ENCODE peak calls at places on chromosomes 6 and 20, in eight cellular contexts. A, W, G, R, N, M, I and Z are unnamed samples.
A peak's percentile ranks its signal among the peaks of the same experiment; 100 is the strongest.

GRCh38 chr6:119627908-119628669 is 278.5 kb upstream of the MAN1A1 start:
- DNase-seq in A (peak; percentile 75), W (peak; percentile 49), G (peak; percentile 59), R (no peak), N (no peak), M (no peak), I (no peak), Z (no peak)

GRCh38 chr6:152316024-152316423 is 321.1 kb downstream of the SYNE1 start:
- DNase-seq in A (peak; percentile 77), W (peak; percentile 93), G (no peak), R (no peak), N (no peak), M (peak; percentile 9), I (no peak), Z (peak; percentile 69)

GRCh38 chr6:12339808-12340487 is 49.8 kb downstream of the EDN1 start:
- DNase-seq in A (no peak), W (no peak), G (no peak), R (no peak), N (no peak), M (peak; percentile 27), I (no peak), Z (no peak)

GRCh38 chr6:169556758-169557505 is 144.9 kb downstream of the WDR27 start:
- DNase-seq in A (no peak), W (no peak), G (no peak), R (no peak), N (no peak), M (no peak), I (no peak), Z (no peak)

GRCh38 chr6:107230448-107230847 is 115.1 kb upstream of the BEND3 start:
- DNase-seq in A (no peak), W (no peak), G (no peak), R (no peak), N (no peak), M (no peak), I (no peak), Z (no peak)

GRCh38 chr6:161186173-161186769 is 87.6 kb downstream of the AGPAT4 start:
- DNase-seq in A (peak; percentile 98), W (peak; percentile 90), G (peak; percentile 32), R (no peak), N (peak; percentile 31), M (peak; percentile 96), I (no peak), Z (peak; percentile 65)

GRCh38 chr6:8375916-8376315 is 59.4 kb downstream of the SLC35B3 start:
- DNase-seq in A (no peak), W (no peak), G (no peak), R (no peak), N (no peak), M (no peak), I (no peak), Z (no peak)

GRCh38 chr6:6851059-6851658 is 256.6 kb upstream of the RREB1 start:
- DNase-seq in A (peak; percentile 99), W (peak; percentile 97), G (no peak), R (no peak), N (no peak), M (peak; percentile 93), I (no peak), Z (no peak)

GRCh38 chr6:11273406-11274065 is 41.1 kb upstream of the NEDD9 start:
- DNase-seq in A (no peak), W (no peak), G (no peak), R (no peak), N (no peak), M (no peak), I (no peak), Z (no peak)

GRCh38 chr20:62143118-62143975 is at the start of the genes PSMA7 and SS18L1:
- DNase-seq in A (peak; percentile 76), W (peak; percentile 80), G (no peak), R (no peak), N (peak; percentile 94), M (peak; percentile 100), I (peak; percentile 87), Z (peak; percentile 78)

GRCh38 chr6:105357147-105357546 is 45.7 kb downstream of the PREP start:
- DNase-seq in A (no peak), W (no peak), G (no peak), R (no peak), N (no peak), M (no peak), I (no peak), Z (no peak)

GRCh38 chr6:140774080-140774505 is 1358.6 kb upstream of the GJE1 start:
- DNase-seq in A (peak; percentile 89), W (peak; percentile 91), G (no peak), R (no peak), N (peak; percentile 30), M (peak; percentile 77), I (no peak), Z (no peak)

GRCh38 chr6:30507849-30508843 is 18.8 kb downstream of the HLA-E start:
- DNase-seq in A (no peak), W (no peak), G (no peak), R (no peak), N (peak; percentile 57), M (no peak), I (no peak), Z (no peak)

GRCh38 chr6:11126876-11127275 is 15.4 kb upstream of the ERVFRD-1 start:
- DNase-seq in A (no peak), W (peak; percentile 23), G (no peak), R (no peak), N (no peak), M (no peak), I (no peak), Z (no peak)

GRCh38 chr6:106444777-106445507 is 84.4 kb downstream of the CRYBG1 start:
- DNase-seq in A (peak; percentile 72), W (peak; percentile 69), G (peak; percentile 44), R (no peak), N (peak; percentile 81), M (no peak), I (no peak), Z (no peak)

GRCh38 chr6:83215131-83216047 is 22.2 kb downstream of the RWDD2A start:
- DNase-seq in A (peak; percentile 82), W (peak; percentile 80), G (no peak), R (no peak), N (peak; percentile 81), M (peak; percentile 17), I (peak; percentile 48), Z (peak; percentile 46)

GRCh38 chr6:81777586-81778268 is 25.2 kb upstream of the TENT5A start:
- DNase-seq in A (no peak), W (no peak), G (no peak), R (no peak), N (no peak), M (no peak), I (no peak), Z (no peak)

DNA sequence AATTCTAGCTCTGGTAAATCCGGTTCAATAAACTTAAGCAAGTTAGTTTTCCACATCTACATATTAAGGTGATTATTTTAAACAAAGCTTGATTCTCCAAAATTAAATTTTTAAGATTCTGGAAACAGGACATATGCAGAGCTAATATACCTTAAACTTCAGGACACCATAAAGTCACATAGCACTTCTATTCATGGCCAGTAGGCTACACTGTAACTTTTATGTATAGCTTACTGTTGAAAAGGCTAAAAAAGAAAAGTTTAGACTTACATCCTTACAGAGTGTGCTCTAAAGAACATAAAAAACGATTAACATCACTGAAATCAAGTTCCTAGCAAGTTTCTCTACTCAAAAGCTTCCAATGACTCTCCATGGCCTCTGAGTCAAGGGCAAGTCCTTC is 224.7 kb downstream of the PTPRK start:
- DNase-seq in A (no peak), W (no peak), G (no peak), R (no peak), N (no peak), M (no peak), I (no peak), Z (no peak)
- TF ChIP-seq CTCF in A (peak; percentile 28), W (peak; percentile 10), G (no peak), R (no peak), N (no peak), M (peak; percentile 13), I (no peak), Z (no peak)

GRCh38 chr6:32255212-32256153 is 31.6 kb upstream of the NOTCH4 start:
- DNase-seq in A (peak; percentile 93), W (peak; percentile 93), G (peak; percentile 28), R (peak; percentile 43), N (peak; percentile 72), M (peak; percentile 94), I (peak; percentile 80), Z (peak; percentile 64)
- TF ChIP-seq CTCF in A (peak; percentile 61), W (peak; percentile 62), G (peak; percentile 98), R (no peak), N (peak; percentile 3), M (peak; percentile 55), I (peak; percentile 70), Z (peak; percentile 71)

DNA sequence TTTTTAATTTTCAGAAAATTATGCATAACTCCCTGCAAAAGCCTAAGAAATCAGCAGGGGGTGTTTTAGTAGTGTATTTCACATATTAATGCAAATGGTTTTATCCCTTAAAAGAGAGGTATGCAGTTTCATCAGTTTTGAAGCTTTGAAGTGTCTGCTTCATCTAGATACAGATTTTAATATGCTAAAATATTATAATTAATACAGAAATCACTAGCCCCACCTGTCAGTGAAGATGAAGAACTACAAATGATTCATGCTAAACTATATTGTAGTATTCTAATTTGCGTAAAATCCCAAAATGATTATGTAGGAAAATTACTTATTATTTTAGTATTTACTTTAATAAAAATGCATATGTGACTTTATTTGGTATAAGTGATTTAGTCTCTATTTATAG is 2.9 kb upstream of the TFB1M start:
- DNase-seq in A (peak; percentile 20), W (peak; percentile 10), G (no peak), R (no peak), N (no peak), M (no peak), I (no peak), Z (no peak)
- TF ChIP-seq CTCF in A (peak; percentile 26), W (peak; percentile 43), G (no peak), R (no peak), N (no peak), M (peak; percentile 48), I (no peak), Z (peak; percentile 37)

GRCh38 chr20:44544178-44544719 is 22.4 kb upstream of the SERINC3 start:
- DNase-seq in A (no peak), W (no peak), G (no peak), R (no peak), N (no peak), M (no peak), I (no peak), Z (no peak)

GRCh38 chr20:44540834-44541233 is 19.0 kb upstream of the SERINC3 start:
- DNase-seq in A (peak; percentile 90), W (peak; percentile 86), G (no peak), R (no peak), N (no peak), M (peak; percentile 85), I (no peak), Z (no peak)

GRCh38 chr20:44542902-44543301 is 21.0 kb upstream of the SERINC3 start:
- DNase-seq in A (no peak), W (no peak), G (no peak), R (no peak), N (peak; percentile 33), M (no peak), I (no peak), Z (no peak)

GRCh38 chr20:44541957-44542356 is 20.1 kb upstream of the SERINC3 start:
- DNase-seq in A (no peak), W (no peak), G (no peak), R (no peak), N (no peak), M (no peak), I (no peak), Z (no peak)

GRCh38 chr20:44543345-44543744 is 21.5 kb upstream of the SERINC3 start:
- DNase-seq in A (no peak), W (no peak), G (no peak), R (no peak), N (no peak), M (no peak), I (no peak), Z (no peak)
- TF ChIP-seq CTCF in A (no peak), W (no peak), G (no peak), R (no peak), N (no peak), M (no peak), I (no peak), Z (no peak)

GRCh38 chr20:219290-220115 is 7.6 kb upstream of the DEFB129 start:
- DNase-seq in A (peak; percentile 20), W (peak; percentile 7), G (no peak), R (no peak), N (peak; percentile 58), M (peak; percentile 22), I (no peak), Z (no peak)
- TF ChIP-seq CTCF in A (peak; percentile 39), W (peak; percentile 43), G (peak; percentile 54), R (no peak), N (peak; percentile 36), M (peak; percentile 32), I (no peak), Z (no peak)